ENCODE peak calls at places on chromosomes 6 and 20, in six cellular contexts. J, E, C, W, I and X are unnamed samples.
A peak's percentile ranks its signal among the peaks of the same experiment; 100 is the strongest.

GRCh38 chr6:144659202-144659731 is 374.1 kb downstream of the UTRN start:
- DNase-seq in J (no peak), E (no peak), C (no peak), I (peak; percentile 42), W (no peak), X (peak; percentile 86)

GRCh38 chr6:144019929-144020328 is 11.9 kb upstream of the PLAGL1 start:
- DNase-seq in E (no peak), J (no peak), W (no peak), C (no peak), I (no peak), X (no peak)

GRCh38 chr20:38854654-38855066 is 49.2 kb downstream of the PPP1R16B start:
- DNase-seq in I (no peak), J (no peak), W (no peak), C (no peak), E (no peak), X (no peak)

GRCh38 chr20:44747166-44748004 is 1.7 kb downstream of the KCNK15 start:
- DNase-seq in I (peak; percentile 72), E (peak; percentile 75), W (no peak), C (peak; percentile 64), J (no peak), X (peak; percentile 81)

GRCh38 chr20:45463709-45464108 is 5.8 kb upstream of the WFDC2 start:
- DNase-seq in J (no peak), W (no peak), E (no peak), C (no peak), I (no peak), X (no peak)

GRCh38 chr6:47343631-47344421 is 34.1 kb upstream of the TNFRSF21 start:
- DNase-seq in I (no peak), C (no peak), W (no peak), J (no peak), E (no peak), X (peak; percentile 5)

GRCh38 chr6:136593748-136594490 is 43.7 kb upstream of the MAP7 start:
- DNase-seq in C (peak; percentile 48), E (no peak), J (peak; percentile 99), W (peak; percentile 97), I (peak; percentile 99), X (peak; percentile 99)

GRCh38 chr6:1449896-1450295 is 60.5 kb downstream of the FOXF2 start:
- DNase-seq in C (no peak), I (no peak), E (no peak), W (no peak), J (no peak), X (no peak)

GRCh38 chr6:98932424-98932823 is 15.3 kb downstream of the FBXL4 start:
- DNase-seq in W (no peak), J (no peak), I (no peak), C (no peak), E (no peak), X (no peak)

GRCh38 chr6:130120731-130121130 is 102.0 kb downstream of the SAMD3 start:
- DNase-seq in W (no peak), I (no peak), E (no peak), C (no peak), J (no peak), X (no peak)

GRCh38 chr6:143337201-143337949 is 113.1 kb downstream of the ADAT2 start:
- DNase-seq in J (no peak), I (no peak), E (peak; percentile 25), C (peak; percentile 52), W (no peak), X (peak; percentile 23)

DNA sequence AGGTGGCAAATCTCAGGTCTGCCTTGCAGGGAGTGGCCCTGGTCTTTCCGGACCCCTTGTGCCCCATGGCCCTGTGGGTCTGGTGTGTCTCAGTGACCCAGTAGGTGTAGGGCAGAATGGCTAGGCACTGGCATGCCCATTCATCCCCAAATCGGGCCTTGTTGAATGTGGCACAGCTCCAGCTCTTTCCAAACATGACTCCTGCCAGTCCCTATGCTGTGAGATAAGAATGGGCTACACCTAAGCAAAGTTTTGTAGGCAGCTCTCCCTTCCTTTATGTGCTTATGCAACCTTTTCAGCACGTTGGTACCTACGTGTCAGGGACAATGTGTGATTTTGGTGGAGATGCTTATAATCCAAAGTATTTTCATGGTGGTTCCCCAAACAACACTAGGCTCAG is 33.9 kb downstream of the FOXO3 start:
- DNase-seq in I (no peak), J (no peak), C (no peak), E (peak; percentile 17), W (no peak), X (no peak)
- H3K4me3 ChIP-seq in I (no peak overlapping the region), J (no peak overlapping the region), C (no peak overlapping the region), E (no peak overlapping the region), W (no peak overlapping the region), X (no peak overlapping the region)

GRCh38 chr6:105793132-105793531 is 293.0 kb upstream of the PRDM1 start:
- DNase-seq in W (no peak), I (no peak), J (no peak), E (no peak), C (no peak), X (no peak)
- TF ChIP-seq CTCF in W (peak; percentile 9), I (peak; percentile 10), J (peak; percentile 15), E (peak; percentile 15), C (no peak), X (no peak)

DNA sequence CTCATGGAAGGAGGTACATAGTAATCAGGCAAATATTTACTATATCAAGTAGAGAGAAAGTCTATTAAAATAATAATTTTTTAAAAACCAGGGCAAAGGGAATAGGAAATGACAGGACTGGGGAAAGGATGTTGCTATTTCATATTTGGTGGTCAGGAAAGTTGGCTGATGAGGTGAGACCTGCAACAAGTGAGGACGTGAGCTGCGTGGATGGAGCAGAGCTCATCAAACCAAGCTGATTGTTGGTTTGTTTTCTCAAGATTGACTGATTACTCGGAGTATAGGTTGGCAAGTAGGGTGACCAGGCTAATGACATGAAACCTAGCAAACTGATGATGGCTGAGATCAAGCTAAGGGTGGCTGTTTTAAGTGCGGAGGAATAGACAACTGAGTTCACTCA is 6.0 kb downstream of the GJA1 start:
- DNase-seq in C (no peak), I (no peak), W (no peak), E (no peak), J (no peak), X (no peak)
- H3K4me3 ChIP-seq in C (no peak overlapping the region), I (no peak overlapping the region), W (peak overlapping the region; percentile 27), E (peak overlapping the region; percentile 5), J (no peak overlapping the region), X (no peak overlapping the region)

GRCh38 chr6:101110814-101111213 is 229.7 kb upstream of the ASCC3 start:
- DNase-seq in C (no peak), E (no peak), W (no peak), J (no peak), I (peak; percentile 18), X (peak; percentile 6)

GRCh38 chr6:101116337-101116736 is 235.2 kb upstream of the ASCC3 start:
- DNase-seq in W (no peak), I (no peak), C (no peak), J (no peak), E (no peak), X (no peak)

GRCh38 chr6:101117397-101118185 is 236.5 kb upstream of the ASCC3 start:
- DNase-seq in I (no peak), W (no peak), J (no peak), E (no peak), C (no peak), X (no peak)

GRCh38 chr6:101113468-101114260 is 232.5 kb upstream of the ASCC3 start:
- DNase-seq in C (no peak), W (no peak), I (no peak), J (no peak), E (no peak), X (no peak)

GRCh38 chr6:101114703-101115102 is 233.6 kb upstream of the ASCC3 start:
- DNase-seq in C (no peak), E (no peak), J (no peak), W (peak; percentile 27), I (peak; percentile 50), X (peak; percentile 62)
- TF ChIP-seq CTCF in C (peak; percentile 68), E (peak; percentile 10), J (peak; percentile 45), W (peak; percentile 42), I (peak; percentile 74), X (peak; percentile 73)

GRCh38 chr6:159089443-159089842 is 44.7 kb upstream of the TAGAP start:
- DNase-seq in J (no peak), I (no peak), E (no peak), W (no peak), C (no peak), X (no peak)
- H3K4me3 ChIP-seq in J (no peak overlapping the region), I (no peak overlapping the region), E (no peak overlapping the region), W (no peak overlapping the region), C (no peak overlapping the region), X (no peak overlapping the region)

DNA sequence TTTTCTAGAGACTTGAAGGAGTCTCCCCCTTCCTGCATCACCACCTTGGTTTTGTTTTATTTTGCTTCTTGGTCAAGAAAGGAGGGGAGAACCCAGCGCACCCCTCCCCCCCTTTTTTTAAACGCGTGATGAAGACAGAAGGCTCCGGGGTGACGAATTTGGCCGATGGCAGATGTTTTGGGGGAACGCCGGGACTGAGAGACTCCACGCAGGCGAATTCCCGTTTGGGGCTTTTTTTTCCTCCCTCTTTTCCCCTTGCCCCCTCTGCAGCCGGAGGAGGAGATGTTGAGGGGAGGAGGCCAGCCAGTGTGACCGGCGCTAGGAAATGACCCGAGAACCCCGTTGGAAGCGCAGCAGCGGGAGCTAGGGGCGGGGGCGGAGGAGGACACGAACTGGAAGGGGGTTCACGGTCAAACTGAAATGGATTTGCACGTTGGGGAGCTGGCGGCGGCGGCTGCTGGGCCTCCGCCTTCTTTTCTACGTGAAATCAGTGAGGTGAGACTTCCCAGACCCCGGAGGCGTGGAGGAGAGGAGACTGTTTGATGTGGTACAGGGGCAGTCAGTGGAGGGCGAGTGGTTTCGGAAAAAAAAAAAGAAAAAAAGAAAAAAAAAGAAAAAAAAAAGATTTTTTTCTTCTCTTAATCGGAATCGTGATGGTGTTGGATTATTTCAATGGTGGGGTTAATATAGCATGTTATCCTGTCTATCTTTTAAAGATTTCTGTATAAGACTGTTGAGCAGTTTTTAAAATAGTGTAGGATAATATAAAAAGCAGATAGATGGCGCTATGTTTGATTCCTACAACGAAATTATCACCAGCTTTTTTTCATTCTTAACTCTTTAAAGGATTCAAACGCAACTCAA is 3.1 kb downstream of the SOX4 start:
- DNase-seq in W (no peak), E (peak; percentile 46), I (peak; percentile 57), C (no peak), J (no peak), X (peak; percentile 66)
- TF ChIP-seq CTCF in W (peak; percentile 2), E (peak; percentile 53), I (peak; percentile 64), C (peak; percentile 33), J (peak; percentile 26), X (peak; percentile 44)

GRCh38 chr20:58694241-58695083 is 1.9 kb downstream of the NPEPL1 start:
- DNase-seq in J (no peak), C (no peak), I (no peak), W (no peak), E (no peak), X (no peak)

GRCh38 chr20:58691405-58691772 is 1.2 kb upstream of the NPEPL1 start:
- DNase-seq in I (no peak), J (no peak), C (no peak), E (no peak), W (no peak), X (no peak)

GRCh38 chr20:58691773-58692578 is 624 bp upstream of the NPEPL1 start:
- DNase-seq in J (no peak), C (no peak), I (peak; percentile 36), W (no peak), E (peak; percentile 70), X (peak; percentile 67)

GRCh38 chr20:58693226-58694006 is 816 bp downstream of the NPEPL1 start:
- DNase-seq in W (no peak), E (no peak), C (no peak), I (no peak), J (no peak), X (no peak)

GRCh38 chr20:58692579-58693225 is at the start of gene NPEPL1:
- DNase-seq in C (no peak), I (peak; percentile 82), J (no peak), E (peak; percentile 84), W (no peak), X (peak; percentile 72)
- H3K4me3 ChIP-seq in C (peak within 1 kb of the TSS; percentile 31), I (peak within 1 kb of the TSS; percentile 61), J (peak within 1 kb of the TSS; percentile 52), E (peak within 1 kb of the TSS; percentile 72), W (peak within 1 kb of the TSS; percentile 38), X (peak within 1 kb of the TSS; percentile 44)